ENCODE peak calls at places on chromosomes 16 and 17, in nine cellular contexts. M is SW 1271; H is astrocyte; L is GM12892; R is A549; T is GM20000; V is GM04504; A is stimulated activated CD8-positive, alpha-beta memory T cell treated with anti-CD3 and anti-CD28 coated beads, Interleukin-15, amount 100 ng/mL, for 24 hours; U is T-helper 1 cell. C is an unnamed sample.

GRCh38 chr16:66849021-66849420 is 4.8 kb downstream of the CA7 start:
- DNase-seq in M (no peak), H (no peak), L (no peak), R (no peak), T (no peak), V (no peak), A (no peak), U (no peak), C (no peak)

GRCh38 chr17:688100-688989 is 26.3 kb downstream of the VPS53 start:
- DNase-seq in M (no peak), H (no peak), L (no peak), R (no peak), T (no peak), V (no peak), A (no peak), U (peak), C (no peak)

GRCh38 chr16:4936181-4936990 is 562 bp downstream of the PPL start:
- DNase-seq in M (no peak), H (no peak), L (no peak), R (no peak), T (peak), V (no peak), A (no peak), U (no peak), C (no peak)

GRCh38 chr17:83131268-83132011 is 52.0 kb downstream of the METRNL start:
- DNase-seq in M (no peak), H (no peak), L (no peak), R (no peak), T (no peak), V (no peak), A (no peak), U (no peak), C (no peak)

GRCh38 chr17:74457146-74457819 is 9.2 kb upstream of the CD300A start:
- DNase-seq in M (no peak), H (no peak), L (peak), R (peak), T (peak), V (peak), A (peak), U (peak), C (peak)

GRCh38 chr16:28549301-28549899 is 4.3 kb upstream of the SGF29 start:
- DNase-seq in M (no peak), H (no peak), L (no peak), R (peak), T (no peak), V (no peak), A (no peak), U (peak), C (no peak)

GRCh38 chr17:59914274-59914854 is 21.4 kb downstream of the RPS6KB1 start:
- DNase-seq in M (no peak), H (peak), L (peak), R (peak), T (peak), V (no peak), A (no peak), U (peak), C (no peak)

GRCh38 chr16:495127-495748 is 32.3 kb upstream of the CAPN15 start:
- DNase-seq in M (no peak), H (no peak), L (no peak), R (peak), T (peak), V (no peak), A (no peak), U (peak), C (no peak)

GRCh38 chr17:2002767-2003329 is 22.3 kb downstream of the RTN4RL1 start:
- DNase-seq in M (no peak), H (no peak), L (no peak), R (no peak), T (no peak), V (no peak), A (no peak), U (no peak), C (no peak)

C was measured in T-helper 9 cell.